ENCODE peak calls at places on chromosomes 13 and 19, in eight cellular contexts. Q, S, M, C, B, N, Z and Y are unnamed samples.

GRCh38 chr13:46469064-46469463 is 82.0 kb upstream of the RUBCNL start:
- DNase-seq in Z (no peak), Q (peak; percentile 94), B (no peak), M (no peak), N (no peak), C (no peak), S (no peak), Y (no peak)

GRCh38 chr13:70708744-70709143 is 600.5 kb upstream of the KLHL1 start:
- DNase-seq in C (no peak), Z (no peak), N (no peak), B (no peak), M (no peak), S (no peak), Q (no peak), Y (no peak)

GRCh38 chr13:112066624-112067004 is 335 bp upstream of the SOX1 start:
- DNase-seq in S (no peak), C (peak; percentile 84), Z (no peak), N (no peak), B (no peak), M (no peak), Q (peak; percentile 96), Y (no peak)

GRCh38 chr19:39008137-39008536 is 24.2 kb downstream of the FBXO27 start:
- DNase-seq in N (no peak), Q (no peak), C (no peak), S (no peak), M (no peak), Z (no peak), B (no peak), Y (no peak)

GRCh38 chr19:46714523-46715106 is 2.3 kb downstream of the PRKD2 start:
- DNase-seq in Z (no peak), Q (no peak), S (no peak), B (no peak), N (no peak), M (no peak), C (no peak), Y (peak; percentile 40)

GRCh38 chr13:45336025-45336800 is 4.8 kb downstream of the TPT1 start:
- DNase-seq in Q (no peak), S (no peak), M (no peak), N (no peak), C (no peak), B (no peak), Z (no peak), Y (no peak)

GRCh38 chr19:17488593-17489391 is 18.5 kb downstream of the SLC27A1 start:
- DNase-seq in S (peak; percentile 61), Q (peak; percentile 73), N (peak; percentile 92), Z (peak; percentile 93), C (peak; percentile 99), M (no peak), B (no peak), Y (peak; percentile 81)

GRCh38 chr19:48090281-48090802 is 20.3 kb downstream of the PLA2G4C start:
- DNase-seq in N (no peak), Z (no peak), B (no peak), S (no peak), M (no peak), C (no peak), Q (peak; percentile 85), Y (no peak)

GRCh38 chr19:38005224-38005614 is 98.2 kb downstream of the SIPA1L3 start:
- DNase-seq in C (no peak), B (no peak), S (no peak), Q (no peak), N (no peak), M (peak; percentile 71), Z (no peak), Y (no peak)
- H3K4me3 ChIP-seq in C (no peak overlapping the region), B (no peak overlapping the region), S (no peak overlapping the region), Q (no peak overlapping the region), N (no peak overlapping the region), M (peak overlapping the region; percentile 45), Z (no peak overlapping the region), Y (no peak overlapping the region)

DNA sequence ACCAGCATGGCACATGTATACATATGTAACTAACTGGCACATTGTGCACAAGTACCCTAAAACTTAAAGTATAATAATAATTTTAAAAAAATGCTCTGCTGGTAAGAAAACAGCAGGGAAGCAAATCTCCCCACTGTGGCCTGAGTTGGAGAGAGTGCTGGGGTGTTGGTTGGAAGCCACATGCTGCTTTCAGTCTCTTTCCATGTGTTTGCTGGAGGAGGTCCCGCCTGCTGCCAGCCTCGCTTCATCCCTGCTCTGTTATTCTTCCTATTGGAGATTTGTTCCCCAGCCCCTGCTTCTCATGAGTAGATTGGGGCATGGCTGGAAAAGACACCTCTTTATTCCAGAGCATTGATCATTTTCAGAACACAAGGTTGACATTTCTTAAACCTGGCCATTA is 230.5 kb downstream of the FGF9 start:
- DNase-seq in B (no peak), Z (no peak), C (no peak), S (no peak), Q (no peak), N (no peak), M (no peak), Y (no peak)
- H3K4me3 ChIP-seq in B (no peak overlapping the region), Z (no peak overlapping the region), C (no peak overlapping the region), S (no peak overlapping the region), Q (no peak overlapping the region), N (no peak overlapping the region), M (no peak overlapping the region), Y (no peak overlapping the region)

GRCh38 chr13:52600666-52601065 is 41.6 kb upstream of the HNRNPA1L2 start:
- DNase-seq in Q (no peak), N (no peak), C (no peak), S (no peak), B (no peak), M (no peak), Z (no peak), Y (no peak)
- H3K4me3 ChIP-seq in Q (peak overlapping the region; percentile 43), N (peak overlapping the region; percentile 56), C (no peak overlapping the region), S (no peak overlapping the region), B (peak overlapping the region; percentile 49), M (peak overlapping the region; percentile 81), Z (peak overlapping the region; percentile 71), Y (no peak overlapping the region)

GRCh38 chr19:3362217-3362907 is 4.0 kb upstream of the NFIC start:
- DNase-seq in C (no peak), B (no peak), M (no peak), N (no peak), Q (no peak), Z (no peak), S (no peak), Y (no peak)
- H3K4me3 ChIP-seq in C (no peak overlapping the region), B (no peak overlapping the region), M (no peak overlapping the region), N (no peak overlapping the region), Q (no peak overlapping the region), Z (no peak overlapping the region), S (no peak overlapping the region), Y (no peak overlapping the region)

DNA sequence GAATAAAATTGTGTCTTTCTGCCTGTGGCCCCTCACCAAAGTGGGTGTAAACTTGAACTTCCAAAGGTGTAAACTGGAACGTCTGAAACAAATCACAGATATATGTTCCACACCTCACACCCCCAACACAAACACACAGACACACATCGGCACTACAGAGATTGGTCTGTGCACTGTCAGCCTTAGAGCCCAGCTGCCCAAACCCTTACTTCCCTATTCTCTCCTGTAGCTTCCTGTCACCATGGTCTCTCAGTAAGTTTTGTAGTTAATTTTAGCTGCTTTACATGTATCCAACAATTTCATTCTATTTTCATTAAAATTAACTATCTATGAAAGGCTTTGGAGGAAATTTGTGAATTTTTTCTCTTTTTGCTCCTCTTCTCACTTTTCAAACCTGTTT is 5.4 kb downstream of the TM9SF2 start:
- DNase-seq in B (no peak), C (no peak), N (no peak), S (no peak), Q (no peak), Z (peak; percentile 43), M (no peak), Y (no peak)
- H3K4me3 ChIP-seq in B (no peak overlapping the region), C (no peak overlapping the region), N (no peak overlapping the region), S (no peak overlapping the region), Q (no peak overlapping the region), Z (no peak overlapping the region), M (no peak overlapping the region), Y (no peak overlapping the region)

DNA sequence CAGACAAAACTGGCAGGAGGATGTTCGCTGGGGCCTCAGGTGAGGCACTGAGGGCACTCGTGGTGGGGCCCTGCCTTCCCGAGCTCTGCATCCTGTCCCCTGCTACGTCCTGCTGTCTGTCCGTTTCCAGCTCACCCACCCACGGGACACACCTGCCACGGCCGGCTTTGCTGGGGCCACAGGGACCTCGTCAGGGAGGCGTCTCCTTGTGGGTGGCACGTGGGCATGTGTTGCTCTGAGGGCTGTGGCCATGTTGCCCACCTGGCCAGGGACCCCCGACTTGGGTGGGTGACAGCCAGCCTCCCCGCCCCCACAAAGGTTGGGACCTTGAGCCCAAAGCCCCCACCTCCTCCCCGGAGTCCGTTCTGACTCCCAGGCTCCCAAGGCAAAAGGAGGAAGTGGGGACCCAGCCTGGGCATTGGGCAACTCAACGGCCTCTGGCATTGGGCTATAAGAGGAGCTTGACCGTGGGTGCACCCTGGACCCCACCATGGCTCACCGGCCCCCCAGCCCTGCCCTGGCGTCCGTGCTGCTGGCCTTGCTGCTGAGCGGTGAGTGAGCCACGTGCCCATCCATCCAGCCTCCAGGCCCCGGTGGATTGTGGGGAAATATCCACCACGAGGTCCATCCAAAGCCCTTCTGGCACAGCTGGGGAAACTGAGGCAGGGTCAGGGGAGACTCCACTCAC is at the start of gene PRTN3:
- DNase-seq in Z (peak; percentile 51), S (no peak), M (no peak), B (no peak), C (no peak), N (no peak), Q (no peak), Y (no peak)
- H3K4me3 ChIP-seq in Z (no peak within 1 kb of the TSS), S (no peak within 1 kb of the TSS), M (no peak within 1 kb of the TSS), B (no peak within 1 kb of the TSS), C (no peak within 1 kb of the TSS), N (no peak within 1 kb of the TSS), Q (no peak within 1 kb of the TSS), Y (no peak within 1 kb of the TSS)